ENCODE peak calls at places on chromosome 19, in four cellular contexts. Q is fibroblast of pulmonary artery, S is stomach, E is ascending aorta. M is an unnamed sample.

GRCh38 chr19:38211779-38212178 is 12.2 kb downstream of the DPF1 start:
- DNase-seq in Q (no peak), E (no peak), S (no peak), M (no peak)

GRCh38 chr19:1026189-1027019 is at the start of gene CNN2:
- DNase-seq in S (peak), Q (peak), E (peak), M (peak)

GRCh38 chr19:47232422-47233211 is 1.6 kb upstream of the BBC3 start:
- DNase-seq in E (no peak), S (no peak), Q (peak), M (peak)

GRCh38 chr19:44645407-44646048 is 1.8 kb downstream of the PVR start:
- DNase-seq in Q (no peak), E (no peak), S (no peak), M (no peak)

GRCh38 chr19:17194608-17195007 is 20.5 kb upstream of the USE1 start:
- DNase-seq in E (no peak), Q (no peak), S (no peak), M (no peak)

GRCh38 chr19:14505488-14506239 is 9.7 kb upstream of the GIPC1 start:
- DNase-seq in E (no peak), Q (peak), S (peak), M (peak)

GRCh38 chr19:32316034-32316433 is 29.4 kb upstream of the ZNF507 start:
- DNase-seq in S (no peak), Q (no peak), E (no peak), M (no peak)

GRCh38 chr19:798415-799075 is 1.3 kb downstream of the PTBP1 start:
- DNase-seq in Q (no peak), E (no peak), S (no peak), M (no peak)

GRCh38 chr19:860481-861098 is 1.1 kb downstream of the CFD start:
- DNase-seq in S (peak), Q (peak), E (no peak), M (peak)

GRCh38 chr19:31233288-31233687 is 115.9 kb downstream of the TSHZ3 start:
- DNase-seq in S (no peak), Q (no peak), E (no peak), M (no peak)

GRCh38 chr19:18477042-18477760 is 39.3 kb upstream of the ISYNA1 start:
- DNase-seq in Q (no peak), S (no peak), E (no peak), M (no peak)
- TF ChIP-seq CTCF in Q (no peak), S (no peak), E (peak), M (no peak)

DNA sequence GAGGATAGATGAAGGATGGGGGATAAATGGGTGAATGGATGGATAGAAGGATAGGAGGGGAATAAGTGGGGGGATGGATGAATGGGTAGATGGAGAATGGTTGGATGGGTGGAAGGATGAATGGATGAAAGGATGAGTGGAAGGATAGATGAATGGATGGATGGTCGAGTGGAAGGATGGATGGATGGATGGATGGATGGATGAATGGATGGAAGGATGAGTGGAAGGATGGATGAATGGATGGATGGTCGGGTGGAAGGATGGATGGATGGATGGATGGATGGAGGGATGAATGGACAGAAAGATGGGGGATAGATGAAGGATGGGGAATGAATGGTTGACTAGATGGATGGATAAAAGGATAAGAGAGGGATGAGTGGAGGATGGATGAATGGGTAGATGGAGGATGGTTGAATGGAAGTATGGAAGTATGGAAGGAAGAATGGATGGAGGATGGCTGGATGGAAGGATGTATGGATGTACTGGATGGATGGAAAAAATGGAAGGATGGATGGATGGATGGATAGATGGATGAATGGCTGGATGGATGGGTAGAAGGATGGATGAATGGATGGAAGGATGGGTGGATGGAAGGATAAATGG is 42.0 kb downstream of the FBN3 start:
- DNase-seq in Q (no peak), E (no peak), S (no peak), M (no peak)
- TF ChIP-seq CTCF in Q (no peak), E (no peak), S (no peak), M (no peak)

GRCh38 chr19:40598918-40599307 is 2.3 kb upstream of the LTBP4 start:
- DNase-seq in S (no peak), Q (no peak), E (no peak), M (no peak)
- TF ChIP-seq CTCF in S (no peak), Q (no peak), E (no peak), M (no peak)

GRCh38 chr19:28012361-28012760 is 1200.6 kb downstream of the UQCRFS1 start:
- DNase-seq in E (no peak), Q (no peak), S (no peak), M (no peak)
- TF ChIP-seq CTCF in E (no peak), Q (no peak), S (no peak), M (no peak)

GRCh38 chr19:56837004-56837403 is 3.5 kb downstream of the PEG3 start:
- DNase-seq in E (no peak), S (no peak), Q (no peak), M (no peak)
- TF ChIP-seq CTCF in E (no peak), S (no peak), Q (no peak), M (no peak)

GRCh38 chr19:13428352-13428751 is 77.9 kb downstream of the CACNA1A start:
- DNase-seq in Q (peak), S (no peak), E (no peak), M (peak)
- TF ChIP-seq CTCF in Q (peak), S (no peak), E (peak), M (peak)

GRCh38 chr19:18338471-18339001 is 1.9 kb upstream of the PGPEP1 start:
- DNase-seq in E (no peak), S (no peak), Q (no peak), M (no peak)

GRCh38 chr19:18340237-18340989 is at the start of gene PGPEP1:
- DNase-seq in E (peak), Q (peak), S (peak), M (peak)

GRCh38 chr19:18340990-18341868 is 831 bp downstream of the PGPEP1 start:
- DNase-seq in Q (peak), S (peak), E (peak), M (peak)

GRCh38 chr19:18342090-18342632 is 1.8 kb downstream of the PGPEP1 start:
- DNase-seq in Q (no peak), S (no peak), E (no peak), M (no peak)

GRCh38 chr19:18339703-18340102 is 695 bp upstream of the PGPEP1 start:
- DNase-seq in S (no peak), E (no peak), Q (peak), M (peak)
- TF ChIP-seq CTCF in S (no peak), E (peak), Q (peak), M (peak)

GRCh38 chr19:2495130-2495641 is 19.3 kb downstream of the GADD45B start:
- DNase-seq in E (peak), S (peak), Q (peak), M (peak)
- TF ChIP-seq CTCF in E (no peak), S (no peak), Q (no peak), M (no peak)

GRCh38 chr19:8025321-8025720 is 19.9 kb upstream of the ELAVL1 start:
- DNase-seq in E (no peak), Q (no peak), S (no peak), M (no peak)

GRCh38 chr19:8034178-8034525 is 18.4 kb upstream of the CCL25 start:
- DNase-seq in S (no peak), Q (no peak), E (no peak), M (no peak)

GRCh38 chr19:8023371-8023770 is 17.9 kb upstream of the ELAVL1 start:
- DNase-seq in E (no peak), S (no peak), Q (no peak), M (no peak)

GRCh38 chr19:8030906-8031305 is 21.7 kb upstream of the CCL25 start:
- DNase-seq in E (no peak), Q (no peak), S (no peak), M (no peak)

DNA sequence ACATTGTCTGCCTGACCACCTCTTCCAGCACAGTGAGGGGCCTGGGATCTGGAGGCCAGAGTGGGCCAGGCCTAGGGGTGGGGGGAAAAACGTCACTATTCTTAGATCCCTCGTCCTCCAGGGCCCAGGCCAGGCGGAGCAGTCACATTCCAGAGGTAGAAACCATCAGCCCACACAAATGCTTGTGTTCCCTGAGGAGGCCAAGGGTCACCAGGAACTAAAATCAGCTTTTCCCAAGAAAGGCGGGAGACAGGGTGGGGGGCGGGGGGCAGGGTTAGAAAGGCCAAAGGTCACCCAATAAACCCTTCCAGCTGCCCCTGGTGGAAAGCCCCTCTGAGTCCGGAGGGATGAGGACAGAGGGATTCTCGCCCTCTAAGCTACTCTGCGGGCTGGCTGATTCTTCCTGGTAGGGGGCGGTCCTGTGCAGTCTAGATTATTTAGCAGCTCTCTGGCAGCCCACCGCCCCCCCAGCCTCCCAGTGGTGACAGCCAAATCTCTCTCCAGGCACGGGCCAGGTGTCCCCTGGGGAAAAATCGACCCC is 23.5 kb upstream of the CCL25 start:
- DNase-seq in S (no peak), E (no peak), Q (peak), M (no peak)
- TF ChIP-seq CTCF in S (no peak), E (no peak), Q (no peak), M (no peak)

GRCh38 chr19:4439243-4439642 is 18.4 kb downstream of the UBXN6 start:
- DNase-seq in E (no peak), Q (no peak), S (no peak), M (no peak)
- TF ChIP-seq CTCF in E (no peak), Q (no peak), S (no peak), M (no peak)